ENCODE peak calls at places on chromosomes 1 and 21, in eight cellular contexts. U, Z, F, X, B, H, P and Q are unnamed samples.

GRCh38 chr1:212827831-212828278 is 19.6 kb downstream of the SPATA45 start:
- DNase-seq in U (no peak), Z (no peak), F (no peak), X (no peak), B (no peak), H (no peak), P (no peak), Q (no peak)

GRCh38 chr1:14945132-14946010 is 208.2 kb upstream of the TMEM51 start:
- DNase-seq in U (no peak), Z (no peak), F (no peak), X (no peak), B (peak; percentile 48), H (no peak), P (no peak), Q (no peak)

GRCh38 chr1:114470681-114471080 is 40.3 kb downstream of the TRIM33 start:
- DNase-seq in U (no peak), Z (no peak), F (no peak), X (no peak), B (no peak), H (no peak), P (no peak), Q (no peak)

GRCh38 chr1:52142220-52143153 is 598 bp downstream of the ZFYVE9 start:
- DNase-seq in U (no peak), Z (peak; percentile 38), F (no peak), X (no peak), B (peak; percentile 20), H (peak; percentile 48), P (peak; percentile 22), Q (peak; percentile 16)

GRCh38 chr21:45593162-45594022 is 50.1 kb upstream of the PCBP3 start:
- DNase-seq in U (no peak), Z (no peak), F (no peak), X (no peak), B (no peak), H (no peak), P (no peak), Q (no peak)

GRCh38 chr1:69568435-69569280 is 936 bp downstream of the LRRC7 start:
- DNase-seq in U (no peak), Z (no peak), F (no peak), X (no peak), B (peak; percentile 4), H (no peak), P (no peak), Q (no peak)

GRCh38 chr1:74712863-74713262 is 20.0 kb downstream of the CRYZ start:
- DNase-seq in U (no peak), Z (no peak), F (no peak), X (no peak), B (no peak), H (no peak), P (no peak), Q (no peak)

GRCh38 chr1:147840909-147841308 is 61.7 kb upstream of the GJA8 start:
- DNase-seq in U (no peak), Z (no peak), F (no peak), X (no peak), B (no peak), H (no peak), P (no peak), Q (no peak)

GRCh38 chr1:212179394-212180076 is 105.7 kb upstream of the PPP2R5A start:
- DNase-seq in U (no peak), Z (no peak), F (no peak), X (no peak), B (peak; percentile 77), H (no peak), P (peak; percentile 87), Q (no peak)